ENCODE peak calls at places on chromosomes 12 and 14, in five cellular contexts. C is fibroblast of gingiva, Y is sigmoid colon, T is IMR-90, S is stomach. M is an unnamed sample.

GRCh38 chr14:60317609-60318008 is 68.6 kb downstream of the PPM1A start:
- DNase-seq in C (no peak), Y (no peak), T (no peak), S (no peak), M (no peak)

GRCh38 chr12:52074656-52075408 is 4.7 kb upstream of the SMIM41 start:
- DNase-seq in C (no peak), Y (no peak), T (no peak), S (no peak), M (peak; percentile 14)

GRCh38 chr12:63889721-63890509 is 45.4 kb downstream of the SRGAP1 start:
- DNase-seq in C (no peak), Y (no peak), T (no peak), S (no peak), M (no peak)

GRCh38 chr12:96210376-96211055 is 16.3 kb downstream of the ELK3 start:
- DNase-seq in C (no peak), Y (no peak), T (no peak), S (no peak), M (peak; percentile 87)

GRCh38 chr12:114665411-114666181 is 18.4 kb downstream of the TBX3 start:
- DNase-seq in C (no peak), Y (no peak), T (no peak), S (no peak), M (no peak)

GRCh38 chr14:70901218-70901772 is 6.0 kb upstream of the PCNX1 start:
- DNase-seq in C (no peak), Y (no peak), T (peak; percentile 66), S (no peak), M (no peak)

GRCh38 chr12:54940695-54941315 is 43.8 kb downstream of the TESPA1 start:
- DNase-seq in C (no peak), Y (no peak), T (no peak), S (no peak), M (no peak)

GRCh38 chr12:86334071-86334470 is 77.9 kb upstream of the MGAT4C start:
- DNase-seq in C (no peak), Y (no peak), T (no peak), S (no peak), M (no peak)

GRCh38 chr12:20144341-20144740 is 224.0 kb upstream of the PDE3A start:
- DNase-seq in C (no peak), Y (no peak), T (no peak), S (no peak), M (no peak)

GRCh38 chr12:25155031-25155576 is 39.9 kb downstream of the DNAI7 start:
- DNase-seq in C (peak; percentile 84), Y (no peak), T (peak; percentile 87), S (no peak), M (no peak)

GRCh38 chr12:6465467-6466183 is 4.9 kb downstream of the VAMP1 start:
- DNase-seq in C (peak; percentile 63), Y (no peak), T (peak; percentile 77), S (peak; percentile 53), M (no peak)

GRCh38 chr12:108516511-108517275 is 1.6 kb downstream of the FICD start:
- DNase-seq in C (no peak), Y (no peak), T (no peak), S (no peak), M (no peak)

GRCh38 chr12:43980627-43981191 is 144.8 kb downstream of the TMEM117 start:
- DNase-seq in C (no peak), Y (no peak), T (no peak), S (no peak), M (no peak)

GRCh38 chr12:116771651-116772050 is 33.5 kb downstream of the RNFT2 start:
- DNase-seq in C (no peak), Y (no peak), T (peak; percentile 8), S (no peak), M (no peak)

GRCh38 chr12:12467222-12467621 is 95.4 kb downstream of the DUSP16 start:
- DNase-seq in C (no peak), Y (no peak), T (no peak), S (no peak), M (no peak)

GRCh38 chr12:98587084-98587483 is 6.4 kb upstream of the SLC25A3 start:
- DNase-seq in C (no peak), Y (no peak), T (no peak), S (no peak), M (no peak)

GRCh38 chr14:72717220-72717619 is 176.7 kb downstream of the DPF3 start:
- DNase-seq in C (no peak), Y (no peak), T (no peak), S (no peak), M (no peak)

GRCh38 chr12:39429809-39430208 is 13.1 kb downstream of the KIF21A start:
- DNase-seq in C (no peak), Y (no peak), T (no peak), S (no peak), M (no peak)

GRCh38 chr14:69501362-69501964 is 16.9 kb downstream of the PLEKHD1 start:
- DNase-seq in C (peak; percentile 76), Y (no peak), T (peak; percentile 15), S (no peak), M (peak; percentile 38)

GRCh38 chr12:107287436-107288413 is 194.4 kb upstream of the CRY1 start:
- DNase-seq in C (no peak), Y (no peak), T (peak; percentile 23), S (no peak), M (no peak)

GRCh38 chr12:99981639-99982190 is 3.0 kb downstream of the ANKS1B start:
- DNase-seq in C (no peak), Y (no peak), T (no peak), S (no peak), M (no peak)

GRCh38 chr12:93443576-93443975 is 1.8 kb upstream of the UBE2N start:
- DNase-seq in C (no peak), Y (no peak), T (no peak), S (no peak), M (no peak)

GRCh38 chr12:130636370-130636769 is 79.7 kb downstream of the RIMBP2 start:
- DNase-seq in C (no peak), Y (no peak), T (no peak), S (no peak), M (no peak)

GRCh38 chr12:57726884-57727757 is 11.4 kb downstream of the AGAP2 start:
- DNase-seq in C (no peak), Y (no peak), T (no peak), S (peak; percentile 47), M (no peak)

GRCh38 chr12:71392521-71393145 is 47.0 kb upstream of the LGR5 start:
- DNase-seq in C (peak; percentile 75), Y (no peak), T (peak; percentile 70), S (no peak), M (no peak)

GRCh38 chr12:115882941-115883340 is 394.6 kb downstream of the MED13L start:
- DNase-seq in C (no peak), Y (no peak), T (no peak), S (no peak), M (no peak)

GRCh38 chr12:116803018-116803736 is 65.1 kb downstream of the RNFT2 start:
- DNase-seq in C (no peak), Y (no peak), T (no peak), S (no peak), M (peak; percentile 33)

GRCh38 chr12:118436986-118437385 is 60.6 kb downstream of the SUDS3 start:
- DNase-seq in C (no peak), Y (no peak), T (peak; percentile 30), S (no peak), M (no peak)

M was measured in spleen.